ENCODE peak calls at places on chromosomes 16 and 17, in seven cellular contexts. Q is body of pancreas, M is sigmoid colon, E is ascending aorta, O is A549, U is IMR-90, J is NT2/D1. I is an unnamed sample.

GRCh38 chr17:48441231-48441711 is 11.3 kb upstream of the SKAP1 start:
- DNase-seq in Q (no peak), M (no peak), E (no peak), O (no peak), U (no peak), J (no peak), I (no peak)

GRCh38 chr16:3961449-3961849 is 80.9 kb upstream of the CREBBP start:
- DNase-seq in Q (peak; percentile 72), M (no peak), E (no peak), O (peak; percentile 36), U (peak; percentile 45), J (peak; percentile 25), I (no peak)

GRCh38 chr16:78249832-78250231 is 150.4 kb downstream of the WWOX start:
- DNase-seq in Q (peak; percentile 33), M (no peak), E (no peak), O (no peak), U (no peak), J (no peak), I (no peak)

GRCh38 chr17:75925103-75925502 is 15.7 kb downstream of the FBF1 start:
- DNase-seq in Q (no peak), M (no peak), E (no peak), O (no peak), U (no peak), J (no peak), I (no peak)

GRCh38 chr16:4664538-4665418 is 28.6 kb upstream of the NUDT16L1 start:
- DNase-seq in Q (no peak), M (no peak), E (no peak), O (peak; percentile 22), U (no peak), J (no peak), I (peak; percentile 88)

GRCh38 chr16:12766853-12767252 is 36.8 kb downstream of the CPPED1 start:
- DNase-seq in Q (no peak), M (no peak), E (no peak), O (no peak), U (no peak), J (no peak), I (no peak)

GRCh38 chr16:77652399-77652798 is 69.9 kb upstream of the NUDT7 start:
- DNase-seq in Q (no peak), M (no peak), E (no peak), O (no peak), U (no peak), J (no peak), I (no peak)

GRCh38 chr16:88671806-88672205 is 8.9 kb upstream of the MVD start:
- DNase-seq in Q (no peak), M (no peak), E (no peak), O (no peak), U (no peak), J (no peak), I (no peak)

GRCh38 chr16:4556580-4556979 is 440 bp downstream of the C16orf96 start:
- DNase-seq in Q (no peak), M (no peak), E (no peak), O (no peak), U (no peak), J (no peak), I (peak; percentile 39)

GRCh38 chr16:86410529-86410928 is 99.8 kb upstream of the FOXF1 start:
- DNase-seq in Q (no peak), M (no peak), E (no peak), O (no peak), U (no peak), J (no peak), I (no peak)

GRCh38 chr17:48549909-48550308 is 5.0 kb upstream of the HOXB2 start:
- DNase-seq in Q (no peak), M (peak; percentile 56), E (no peak), O (no peak), U (peak; percentile 89), J (no peak), I (no peak)

GRCh38 chr16:65136656-65137055 is 14.8 kb upstream of the CDH11 start:
- DNase-seq in Q (no peak), M (no peak), E (no peak), O (no peak), U (no peak), J (no peak), I (no peak)

GRCh38 chr16:5438591-5438990 is 341.0 kb upstream of the EEF2KMT start:
- DNase-seq in Q (no peak), M (no peak), E (no peak), O (no peak), U (no peak), J (no peak), I (no peak)

GRCh38 chr16:78788276-78788675 is 688.8 kb downstream of the WWOX start:
- DNase-seq in Q (no peak), M (peak; percentile 4), E (no peak), O (no peak), U (no peak), J (no peak), I (no peak)

GRCh38 chr16:89442588-89442987 is 47.8 kb downstream of the ANKRD11 start:
- DNase-seq in Q (no peak), M (no peak), E (no peak), O (no peak), U (no peak), J (no peak), I (no peak)

GRCh38 chr16:71423016-71423415 is 18.8 kb downstream of the TLE7 start:
- DNase-seq in Q (no peak), M (no peak), E (no peak), O (no peak), U (no peak), J (no peak), I (no peak)

GRCh38 chr16:71425746-71426068 is 16.1 kb downstream of the TLE7 start:
- DNase-seq in Q (no peak), M (no peak), E (no peak), O (no peak), U (no peak), J (no peak), I (no peak)

GRCh38 chr16:71423865-71424264 is 18.0 kb downstream of the TLE7 start:
- DNase-seq in Q (no peak), M (no peak), E (no peak), O (no peak), U (no peak), J (no peak), I (no peak)

GRCh38 chr16:71426069-71426879 is 15.6 kb downstream of the TLE7 start:
- DNase-seq in Q (peak; percentile 75), M (no peak), E (no peak), O (peak; percentile 98), U (peak; percentile 90), J (peak; percentile 93), I (no peak)

GRCh38 chr16:71424626-71425025 is 17.2 kb downstream of the TLE7 start:
- DNase-seq in Q (no peak), M (no peak), E (no peak), O (no peak), U (no peak), J (no peak), I (no peak)
- H3K4me1 ChIP-seq in Q (no peaks in the 10 kb centered on the region), M (no peaks in the 10 kb centered on the region), E (no peaks in the 10 kb centered on the region), O (peaks cover 5% of the 10 kb centered on the region), U (no peaks in the 10 kb centered on the region), J (no peaks in the 10 kb centered on the region), I (no peaks in the 10 kb centered on the region)

GRCh38 chr17:65052585-65052984 is 4.0 kb downstream of the GNA13 start:
- DNase-seq in Q (no peak), M (no peak), E (no peak), O (no peak), U (no peak), J (no peak), I (no peak)
- H3K4me1 ChIP-seq in Q (peaks cover 19% of the 10 kb centered on the region), M (peaks cover 52% of the 10 kb centered on the region), E (peaks cover 6% of the 10 kb centered on the region), O (peaks cover 32% of the 10 kb centered on the region), U (peaks cover 11% of the 10 kb centered on the region), J (no peaks in the 10 kb centered on the region), I (peaks cover 45% of the 10 kb centered on the region)

GRCh38 chr17:50905460-50905803 is 39.3 kb upstream of the TOB1 start:
- DNase-seq in Q (peak; percentile 88), M (no peak), E (no peak), O (no peak), U (no peak), J (no peak), I (peak; percentile 78)
- H3K4me1 ChIP-seq in Q (peaks cover 97% of the 10 kb centered on the region), M (peaks cover 37% of the 10 kb centered on the region), E (peaks cover 13% of the 10 kb centered on the region), O (peaks cover 37% of the 10 kb centered on the region), U (peaks cover 16% of the 10 kb centered on the region), J (peaks cover 29% of the 10 kb centered on the region), I (peaks cover 64% of the 10 kb centered on the region)

DNA sequence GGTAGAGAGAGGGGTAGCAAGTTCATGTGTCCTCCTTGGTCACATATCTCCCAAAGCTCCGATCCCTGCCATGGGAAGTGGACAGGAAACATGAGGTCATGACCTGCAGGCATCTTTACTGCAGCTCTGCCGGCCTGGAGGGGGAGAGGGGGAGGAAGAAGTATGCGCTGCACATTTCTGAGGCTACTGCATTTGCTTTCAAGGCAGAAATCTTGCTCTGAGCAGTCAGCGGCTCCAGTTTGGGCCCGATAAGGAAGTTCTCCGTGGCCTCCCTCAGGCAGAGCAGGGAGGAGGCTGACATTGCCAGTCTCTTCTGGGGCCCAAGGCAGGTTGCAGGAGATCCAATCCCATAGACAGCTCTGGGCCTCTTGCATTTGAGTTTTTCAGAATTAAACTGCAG is 1.5 kb upstream of the NHERF1 start:
- DNase-seq in Q (no peak), M (peak; percentile 66), E (peak; percentile 62), O (no peak), U (no peak), J (no peak), I (no peak)
- H3K4me1 ChIP-seq in Q (peaks cover 40% of the 10 kb centered on the region), M (peaks cover 14% of the 10 kb centered on the region), E (peaks cover 4% of the 10 kb centered on the region), O (peaks cover 29% of the 10 kb centered on the region), U (peaks cover 11% of the 10 kb centered on the region), J (peaks cover 42% of the 10 kb centered on the region), I (peaks cover 73% of the 10 kb centered on the region)

DNA sequence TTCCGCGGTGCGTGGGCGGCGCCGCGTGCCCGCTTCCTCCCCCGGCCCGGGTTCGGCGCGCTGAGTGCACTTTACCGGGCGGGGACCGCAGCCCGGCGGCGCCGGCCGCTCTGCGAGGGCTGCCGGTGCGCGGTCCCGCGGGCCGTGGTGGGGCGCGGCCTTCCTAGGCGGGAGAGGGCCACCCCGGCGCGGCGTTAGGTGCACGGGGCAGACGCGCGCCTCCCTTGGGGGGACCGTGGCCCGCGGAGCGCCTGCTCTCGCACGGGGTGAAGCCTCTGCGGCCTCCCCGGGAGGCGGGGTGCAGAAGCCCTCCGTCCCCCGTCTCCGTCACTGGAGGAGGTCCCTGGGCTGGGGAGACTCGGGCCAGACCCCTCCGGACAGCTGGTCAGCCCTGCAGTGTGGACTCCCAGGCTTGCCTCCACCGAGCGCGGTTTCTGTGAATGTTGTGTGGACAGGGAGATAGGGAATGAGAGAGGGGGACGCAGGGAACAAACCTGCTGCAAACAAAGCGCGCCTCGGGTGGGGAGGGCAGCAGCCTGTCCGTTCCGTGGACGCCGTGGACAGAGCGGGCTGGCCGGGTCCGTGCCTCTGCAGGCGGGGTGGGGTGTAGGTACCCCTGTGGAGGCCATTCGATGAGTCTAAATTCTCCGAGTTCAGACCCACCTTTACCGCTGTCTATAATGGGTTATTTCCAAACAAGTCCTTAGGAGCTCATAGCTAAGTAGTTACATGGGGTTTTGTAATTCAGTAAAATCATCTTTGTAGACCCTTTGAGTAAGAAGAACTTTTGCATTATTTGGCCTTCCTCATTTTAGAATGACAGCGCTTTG is 721 bp downstream of the TBCD start:
- DNase-seq in Q (no peak), M (peak; percentile 73), E (no peak), O (no peak), U (no peak), J (no peak), I (no peak)
- H3K4me1 ChIP-seq in Q (peaks cover 13% of the 10 kb centered on the region), M (peaks cover 16% of the 10 kb centered on the region), E (peaks cover 7% of the 10 kb centered on the region), O (peaks cover 13% of the 10 kb centered on the region), U (peaks cover 4% of the 10 kb centered on the region), J (peaks cover 15% of the 10 kb centered on the region), I (peaks cover 8% of the 10 kb centered on the region)

DNA sequence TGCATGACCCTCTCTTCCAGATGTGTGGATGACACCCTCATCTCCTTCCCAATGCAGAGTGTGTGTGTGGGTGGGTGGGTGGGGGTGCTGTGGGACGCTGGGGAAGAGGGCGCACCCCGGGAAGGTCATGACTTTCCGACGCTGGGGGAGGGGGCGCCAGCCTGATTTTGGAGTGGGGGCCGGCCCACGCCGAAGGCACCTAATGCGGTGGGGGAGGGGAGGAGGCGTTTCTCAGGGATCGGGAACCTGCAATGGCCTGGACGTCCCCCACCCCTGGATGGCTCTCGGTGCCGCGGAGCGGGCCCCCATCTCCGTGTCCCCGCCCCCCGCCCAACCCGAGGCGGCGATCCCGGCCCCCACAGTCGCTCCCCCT is 33.5 kb downstream of the SRCIN1 start:
- DNase-seq in Q (no peak), M (no peak), E (no peak), O (no peak), U (no peak), J (no peak), I (no peak)
- H3K4me1 ChIP-seq in Q (no peaks in the 10 kb centered on the region), M (peaks cover 15% of the 10 kb centered on the region), E (peaks cover 3% of the 10 kb centered on the region), O (peaks cover 12% of the 10 kb centered on the region), U (no peaks in the 10 kb centered on the region), J (peaks cover 33% of the 10 kb centered on the region), I (peaks cover 16% of the 10 kb centered on the region)

I was measured in stomach.